ENCODE peak calls at places on chromosomes 2 and 18, in six cellular contexts. L is lower leg skin; N is H4; R is stimulated activated CD8-positive, alpha-beta memory T cell treated with anti-CD3 and anti-CD28 coated beads, Interleukin-12 subunit alpha, Interleukin-12 subunit beta, amount 100 ng/mL, for 1 hour; X is frontal cortex; E is activated CD4-positive, alpha-beta T cell treated with anti-CD3 and anti-CD28 coated beads, Interleukin-2, amount 10 ng/mL, durations not matched to agents 7 days and 5 days. D is an unnamed sample.

GRCh38 chr18:3584266-3584665 is 134.3 kb downstream of the TGIF1 start:
- DNase-seq in L (no peak), N (no peak), R (no peak), X (no peak), E (no peak), D (no peak)

GRCh38 chr2:206011795-206012194 is 74.2 kb downstream of the INO80D start:
- DNase-seq in L (no peak), N (no peak), R (no peak), X (no peak), E (no peak), D (peak)

GRCh38 chr18:36633961-36634412 is 194.8 kb downstream of the TPGS2 start:
- DNase-seq in L (no peak), N (no peak), R (no peak), X (no peak), E (no peak), D (peak)

GRCh38 chr2:69141081-69141480 is 128.1 kb downstream of the ANTXR1 start:
- DNase-seq in L (no peak), N (no peak), R (no peak), X (no peak), E (no peak), D (no peak)

GRCh38 chr2:15074751-15075700 is 442.5 kb downstream of the LRATD1 start:
- DNase-seq in L (no peak), N (no peak), R (no peak), X (no peak), E (no peak), D (no peak)

GRCh38 chr2:96869824-96870630 is at the start of gene SEMA4C:
- DNase-seq in L (peak), N (no peak), R (no peak), X (peak), E (peak), D (no peak)

GRCh38 chr18:7325126-7325430 is 94.2 kb downstream of the LRRC30 start:
- DNase-seq in L (no peak), N (no peak), R (no peak), X (no peak), E (no peak), D (peak)

GRCh38 chr2:72770879-72771461 is 54.9 kb downstream of the EXOC6B start:
- DNase-seq in L (no peak), N (peak), R (peak), X (peak), E (peak), D (no peak)

GRCh38 chr2:222671259-222672067 is at the start of gene MOGAT1:
- DNase-seq in L (no peak), N (no peak), R (no peak), X (peak), E (no peak), D (no peak)

GRCh38 chr2:98586466-98587140 is 21.7 kb downstream of the COA5 start:
- DNase-seq in L (no peak), N (no peak), R (no peak), X (no peak), E (no peak), D (no peak)

GRCh38 chr2:30250421-30250820 is 19.1 kb downstream of the LBH start:
- DNase-seq in L (peak), N (no peak), R (no peak), X (no peak), E (no peak), D (no peak)

GRCh38 chr2:193845604-193846003 is 1650.9 kb upstream of the TMEFF2 start:
- DNase-seq in L (no peak), N (no peak), R (no peak), X (no peak), E (no peak), D (no peak)